ENCODE peak calls at places on chromosomes 16 and 17, in five cellular contexts. H, I, C, N and J are unnamed samples.

GRCh38 chr17:38743556-38744171 is 4.5 kb downstream of the PCGF2 start:
- DNase-seq in H (no peak), N (no peak), C (no peak), I (no peak), J (peak)

GRCh38 chr17:58377005-58377660 is 25.1 kb upstream of the SUPT4H1 start:
- DNase-seq in C (peak), N (no peak), H (no peak), I (peak), J (peak)

GRCh38 chr16:74736531-74737157 is 36.0 kb upstream of the MLKL start:
- DNase-seq in I (no peak), H (peak), N (no peak), C (no peak), J (no peak)

GRCh38 chr17:37327341-37328090 is 48.3 kb upstream of the C17orf78 start:
- DNase-seq in N (no peak), H (no peak), I (no peak), C (no peak), J (no peak)

GRCh38 chr16:30066882-30067583 is 1.5 kb downstream of the ALDOA start:
- DNase-seq in C (no peak), H (peak), N (no peak), I (no peak), J (no peak)

GRCh38 chr16:53091508-53092211 is 36.9 kb downstream of the CHD9 start:
- DNase-seq in I (no peak), C (no peak), N (no peak), H (peak), J (no peak)

GRCh38 chr17:66273391-66273722 is 29.1 kb upstream of the PRKCA start:
- DNase-seq in I (no peak), H (no peak), N (no peak), C (no peak), J (no peak)

GRCh38 chr16:57668630-57669475 is 747 bp downstream of the ADGRG3 start:
- DNase-seq in N (no peak), C (no peak), H (no peak), I (no peak), J (no peak)

GRCh38 chr16:55272787-55273186 is 51.2 kb upstream of the IRX6 start:
- DNase-seq in I (no peak), C (no peak), H (no peak), N (no peak), J (no peak)

GRCh38 chr16:55274391-55274790 is 49.6 kb upstream of the IRX6 start:
- DNase-seq in C (no peak), H (no peak), N (no peak), I (no peak), J (no peak)

GRCh38 chr16:55273356-55273755 is 50.6 kb upstream of the IRX6 start:
- DNase-seq in N (no peak), H (no peak), C (no peak), I (no peak), J (no peak)

GRCh38 chr16:55273959-55274358 is 50.0 kb upstream of the IRX6 start:
- DNase-seq in C (no peak), I (no peak), H (no peak), N (no peak), J (no peak)

GRCh38 chr16:55271945-55272513 is 52.0 kb upstream of the IRX6 start:
- DNase-seq in N (no peak), C (no peak), H (no peak), I (no peak), J (no peak)
- TF ChIP-seq JUND in N (no peak), C (no peak), H (no peak), I (no peak), J (no peak)

GRCh38 chr17:40461774-40462342 is 18.6 kb downstream of the IGFBP4 start:
- DNase-seq in I (no peak), N (no peak), C (no peak), H (peak), J (no peak)

GRCh38 chr17:40461036-40461721 is 17.9 kb downstream of the IGFBP4 start:
- DNase-seq in N (no peak), I (no peak), H (no peak), C (no peak), J (no peak)

GRCh38 chr17:40464392-40464855 is 21.2 kb downstream of the IGFBP4 start:
- DNase-seq in H (no peak), I (no peak), N (no peak), C (no peak), J (no peak)

GRCh38 chr17:40463122-40463550 is 19.9 kb downstream of the IGFBP4 start:
- DNase-seq in C (no peak), N (no peak), H (no peak), I (no peak), J (no peak)

DNA sequence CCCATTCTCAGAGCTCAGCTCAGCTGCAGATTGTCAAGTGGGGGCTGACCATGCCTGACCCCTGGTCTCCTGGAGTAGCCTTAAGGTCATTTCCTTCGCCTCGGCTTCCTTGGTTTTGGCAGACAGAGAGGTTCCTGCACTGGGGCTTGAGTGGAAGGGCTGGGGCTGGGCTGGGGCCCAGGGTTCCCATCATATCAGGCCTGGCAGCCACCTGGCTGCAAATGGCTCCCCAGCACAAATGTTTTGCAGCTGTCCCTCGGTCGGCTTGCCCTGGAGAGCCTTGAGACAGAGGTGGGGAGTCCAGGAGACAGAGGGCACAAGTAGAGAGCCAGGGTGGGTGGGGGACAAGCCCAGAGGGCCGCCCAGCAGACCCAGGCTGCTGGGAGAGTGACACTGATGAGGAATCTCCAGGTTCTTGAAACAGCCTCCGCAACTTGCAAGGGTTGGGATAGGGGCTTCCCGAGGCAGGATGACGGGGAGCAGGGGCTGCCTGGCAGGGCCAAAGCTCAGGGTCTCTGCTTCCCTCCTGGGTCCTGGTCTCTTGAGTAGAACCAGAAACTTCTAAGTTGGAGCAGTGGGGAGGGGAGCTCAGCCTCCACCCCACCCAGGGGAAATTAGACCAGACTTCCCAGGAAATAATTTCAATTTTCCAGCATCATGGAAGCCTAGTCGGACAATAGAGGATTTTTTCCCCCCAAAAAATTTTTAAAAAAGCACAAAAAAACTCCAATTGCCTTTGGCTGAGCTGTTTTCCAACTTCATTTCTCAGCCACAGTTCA is 19.3 kb downstream of the IGFBP4 start:
- DNase-seq in H (peak), I (no peak), C (no peak), N (no peak), J (no peak)
- TF ChIP-seq JUND in H (no peak), I (no peak), C (no peak), N (no peak), J (no peak)

GRCh38 chr17:4327638-4328037 is 38.8 kb downstream of the UBE2G1 start:
- DNase-seq in I (peak), H (no peak), C (no peak), N (no peak), J (no peak)
- TF ChIP-seq JUND in I (peak), H (no peak), C (no peak), N (no peak), J (no peak)

DNA sequence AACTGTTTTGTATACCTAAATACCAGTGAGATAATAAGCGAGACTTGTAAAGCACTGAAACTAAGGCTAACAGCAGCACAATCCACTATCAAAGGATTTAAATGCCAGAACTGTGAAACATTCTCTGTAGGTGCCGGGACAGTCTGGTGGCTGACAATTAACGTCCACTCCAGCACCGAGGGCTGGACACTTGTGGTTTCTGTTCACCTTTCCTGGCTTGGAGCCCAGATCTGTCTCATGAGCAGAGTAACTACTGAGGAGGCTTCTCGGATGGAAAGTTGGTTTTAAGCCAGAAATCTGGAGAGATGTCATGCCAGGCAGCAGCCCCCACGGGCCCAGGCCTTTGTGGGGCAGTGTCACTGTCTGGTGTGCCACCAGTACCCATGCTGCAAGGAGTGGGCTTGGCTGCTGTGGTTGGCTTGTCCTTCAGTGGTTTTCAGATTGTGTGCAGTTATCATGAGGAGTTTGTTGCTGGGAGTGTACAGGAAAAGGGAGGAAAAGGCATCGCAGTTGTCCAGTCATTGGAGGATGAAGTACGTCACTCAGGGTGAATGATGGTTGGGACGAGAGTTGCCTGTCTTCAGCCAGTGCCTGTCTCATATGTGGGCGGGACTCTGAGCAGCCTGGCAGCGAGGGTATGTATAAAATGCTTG is 35.5 kb downstream of the UBN1 start:
- DNase-seq in I (peak), N (no peak), C (no peak), H (peak), J (no peak)
- TF ChIP-seq JUND in I (peak), N (no peak), C (no peak), H (peak), J (no peak)

DNA sequence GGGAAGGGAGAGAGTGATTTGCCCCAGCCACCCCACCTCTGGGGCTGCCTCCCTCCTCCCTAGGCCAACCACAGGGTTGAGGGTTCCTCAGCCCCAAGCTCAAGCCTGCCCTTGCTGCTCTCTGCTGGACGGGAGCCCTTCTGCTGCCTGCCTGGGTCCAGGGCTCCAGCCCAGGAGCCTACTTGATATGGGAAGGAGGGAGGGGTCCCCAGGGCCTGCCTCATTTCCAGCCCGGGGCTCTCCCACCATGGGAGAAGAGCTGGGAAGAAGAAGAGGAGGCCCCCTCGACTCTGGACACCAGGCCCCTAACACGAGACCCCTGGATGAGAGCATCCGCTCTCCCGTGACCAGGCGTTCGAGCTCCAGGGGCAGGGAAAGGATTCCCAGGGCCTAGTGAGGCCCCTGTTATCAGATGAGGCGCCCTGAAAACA is 726 bp downstream of the SLC16A5 start:
- DNase-seq in N (no peak), H (no peak), C (no peak), I (no peak), J (no peak)
- TF ChIP-seq JUND in N (no peak), H (no peak), C (no peak), I (no peak), J (no peak)

GRCh38 chr16:50261160-50261706 is 5.1 kb upstream of the ADCY7 start:
- DNase-seq in I (no peak), C (no peak), N (no peak), H (no peak), J (no peak)
- TF ChIP-seq JUND in I (no peak), C (no peak), N (no peak), H (no peak), J (no peak)

DNA sequence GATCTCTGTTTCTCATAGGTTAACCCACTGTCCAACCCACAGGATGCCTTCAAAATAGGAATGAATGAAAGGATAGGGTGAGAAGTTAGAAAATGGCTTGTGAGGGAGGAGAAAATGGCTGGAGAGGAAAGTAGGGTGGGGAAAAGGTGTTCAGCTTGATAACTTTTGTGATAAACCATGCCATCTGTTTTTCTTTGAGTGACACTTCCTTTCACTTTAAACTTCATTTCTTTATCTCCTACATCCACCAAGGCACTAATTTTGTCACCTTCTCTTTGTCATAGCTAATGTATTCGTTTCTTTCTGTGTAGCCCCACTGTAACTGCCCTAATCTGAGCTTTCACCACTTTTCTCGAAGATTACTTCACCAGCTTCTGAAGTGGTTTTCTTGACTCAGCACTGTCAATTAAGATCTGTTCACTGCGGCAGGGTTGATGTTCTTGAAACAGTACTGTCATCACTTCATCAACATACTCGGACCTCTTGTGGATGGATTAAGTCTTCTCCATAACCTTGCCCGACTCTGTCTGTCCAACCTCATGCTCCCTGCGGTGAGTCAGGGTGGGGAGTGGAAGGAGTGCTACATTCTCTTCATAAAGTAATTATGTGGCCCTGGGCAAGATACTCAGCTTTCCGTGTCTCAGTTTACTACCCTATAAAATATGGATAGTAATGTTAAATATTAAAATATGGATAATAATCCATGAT is 5.5 kb upstream of the KRT10 start:
- DNase-seq in N (no peak), C (no peak), H (no peak), I (peak), J (no peak)
- TF ChIP-seq JUND in N (no peak), C (no peak), H (no peak), I (peak), J (no peak)

GRCh38 chr17:1029912-1030656 is 33.2 kb downstream of the TIMM22 start:
- DNase-seq in C (no peak), N (no peak), I (no peak), H (peak), J (no peak)

GRCh38 chr17:1030684-1031557 is 34.0 kb downstream of the TIMM22 start:
- DNase-seq in N (no peak), H (peak), I (no peak), C (peak), J (no peak)

GRCh38 chr17:1027044-1027443 is 30.1 kb downstream of the TIMM22 start:
- DNase-seq in N (no peak), C (no peak), H (no peak), I (no peak), J (no peak)

GRCh38 chr17:1031711-1032110 is 34.8 kb downstream of the TIMM22 start:
- DNase-seq in H (peak), I (no peak), C (peak), N (no peak), J (no peak)

GRCh38 chr17:1029196-1029911 is 32.4 kb downstream of the TIMM22 start:
- DNase-seq in H (no peak), C (no peak), I (no peak), N (no peak), J (no peak)
- TF ChIP-seq JUND in H (no peak), C (no peak), I (no peak), N (no peak), J (no peak)

GRCh38 chr17:2213291-2213960 is 90.2 kb downstream of the SMG6 start:
- DNase-seq in N (no peak), C (no peak), H (no peak), I (no peak), J (no peak)
- TF ChIP-seq JUND in N (no peak), C (no peak), H (no peak), I (no peak), J (no peak)

DNA sequence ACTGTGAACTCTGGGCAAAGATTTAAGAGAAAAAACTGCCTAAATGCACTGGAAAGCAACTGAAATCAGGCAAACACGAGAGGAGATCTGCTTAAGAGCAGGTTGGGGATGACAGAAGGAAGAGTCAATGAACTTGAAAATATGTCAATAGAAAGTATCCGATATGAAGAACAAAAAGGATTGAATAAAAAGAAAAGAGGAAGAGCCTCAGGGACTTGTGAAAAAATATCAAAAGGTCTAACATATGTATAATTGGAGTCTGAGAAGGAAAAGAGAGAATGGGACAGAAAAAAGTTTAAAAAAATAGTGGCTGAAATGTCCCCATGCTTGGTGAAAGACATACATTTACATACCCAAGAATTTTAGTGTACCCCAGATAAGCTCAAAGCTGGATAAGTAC is 195.5 kb downstream of the COPRS start:
- DNase-seq in H (no peak), C (no peak), N (no peak), I (peak), J (no peak)
- TF ChIP-seq JUND in H (no peak), C (no peak), N (no peak), I (no peak), J (no peak)